ENCODE peak calls at places on chromosomes 3 and 15, in five cellular contexts. T, P, E, N and R are unnamed samples.

GRCh38 chr15:87764461-87765236 is 491.9 kb downstream of the NTRK3 start:
- DNase-seq in T (no peak), P (no peak), E (peak; percentile 8), N (no peak), R (no peak)

GRCh38 chr15:35427091-35427490 is 118.9 kb downstream of the DPH6 start:
- DNase-seq in T (no peak), P (no peak), E (peak; percentile 72), N (no peak), R (no peak)

GRCh38 chr15:66684136-66684681 is 17.8 kb upstream of the SMAD6 start:
- DNase-seq in T (no peak), P (no peak), E (no peak), N (no peak), R (no peak)

GRCh38 chr3:67876261-67876660 is 221.8 kb upstream of the SUCLG2 start:
- DNase-seq in T (no peak), P (no peak), E (peak; percentile 57), N (no peak), R (no peak)

GRCh38 chr3:183688869-183689268 is 8.7 kb upstream of the YEATS2 start:
- DNase-seq in T (no peak), P (no peak), E (peak; percentile 7), N (no peak), R (no peak)

GRCh38 chr3:129525341-129525968 is 3.0 kb upstream of the RHO start:
- DNase-seq in T (no peak), P (no peak), E (no peak), N (no peak), R (no peak)

GRCh38 chr3:185992801-185993467 is 55.1 kb upstream of the TRA2B start:
- DNase-seq in T (no peak), P (no peak), E (peak; percentile 36), N (no peak), R (no peak)

GRCh38 chr3:177824841-177825240 is 627.6 kb upstream of the TBL1XR1 start:
- DNase-seq in T (no peak), P (no peak), E (no peak), N (no peak), R (no peak)

GRCh38 chr3:23900744-23901143 is 16.0 kb downstream of the NKIRAS1 start:
- DNase-seq in T (no peak), P (no peak), E (peak; percentile 14), N (no peak), R (no peak)

GRCh38 chr3:37813403-37813802 is 48.3 kb upstream of the CTDSPL start:
- DNase-seq in T (peak; percentile 36), P (no peak), E (no peak), N (no peak), R (no peak)

GRCh38 chr15:95932676-95933075 is 397.8 kb upstream of the NR2F2 start:
- DNase-seq in T (no peak), P (no peak), E (peak; percentile 71), N (no peak), R (no peak)

GRCh38 chr3:248841-249520 is 52.4 kb downstream of the CHL1 start:
- DNase-seq in T (no peak), P (no peak), E (no peak), N (no peak), R (no peak)

GRCh38 chr15:66253643-66254363 is at the start of gene MEGF11:
- DNase-seq in T (peak; percentile 60), P (peak; percentile 5), E (no peak), N (no peak), R (no peak)

GRCh38 chr3:120113128-120114116 is 19.2 kb upstream of the GSK3B start:
- DNase-seq in T (no peak), P (no peak), E (peak; percentile 88), N (no peak), R (no peak)

GRCh38 chr3:134563614-134564013 is 77.8 kb downstream of the CEP63 start:
- DNase-seq in T (no peak), P (no peak), E (no peak), N (no peak), R (no peak)

GRCh38 chr15:89090791-89091666 is 2.8 kb downstream of the ABHD2 start:
- DNase-seq in T (peak; percentile 24), P (peak; percentile 43), E (peak; percentile 89), N (no peak), R (no peak)

GRCh38 chr15:77026501-77027110 is 31.7 kb downstream of the PSTPIP1 start:
- DNase-seq in T (no peak), P (no peak), E (no peak), N (peak; percentile 7), R (no peak)

GRCh38 chr3:70856414-70857162 is 544.1 kb upstream of the MDFIC2 start:
- DNase-seq in T (no peak), P (no peak), E (peak; percentile 81), N (no peak), R (no peak)

GRCh38 chr3:136535906-136536305 is 216.3 kb downstream of the STAG1 start:
- DNase-seq in T (no peak), P (no peak), E (peak; percentile 39), N (no peak), R (no peak)

GRCh38 chr15:27414168-27414870 is 443.3 kb downstream of the GABRG3 start:
- DNase-seq in T (no peak), P (no peak), E (no peak), N (no peak), R (no peak)

GRCh38 chr3:15744176-15744575 is 53.6 kb downstream of the ANKRD28 start:
- DNase-seq in T (no peak), P (no peak), E (no peak), N (no peak), R (no peak)

GRCh38 chr15:39682366-39682765 is 100.3 kb downstream of the FSIP1 start:
- DNase-seq in T (no peak), P (no peak), E (peak; percentile 42), N (no peak), R (no peak)

GRCh38 chr3:32551087-32551486 is 19.6 kb downstream of the DYNC1LI1 start:
- DNase-seq in T (no peak), P (no peak), E (no peak), N (no peak), R (no peak)

GRCh38 chr3:37391679-37392078 is 217.3 kb upstream of the LRRFIP2 start:
- DNase-seq in T (no peak), P (no peak), E (no peak), N (no peak), R (no peak)

GRCh38 chr3:195015021-195015420 is 255.9 kb downstream of the XXYLT1 start:
- DNase-seq in T (no peak), P (no peak), E (no peak), N (no peak), R (no peak)

GRCh38 chr15:66235866-66236265 is 17.7 kb downstream of the MEGF11 start:
- DNase-seq in T (no peak), P (no peak), E (no peak), N (no peak), R (no peak)

GRCh38 chr15:57727031-57727430 is 20.5 kb downstream of the POLR2M start:
- DNase-seq in T (no peak), P (no peak), E (peak; percentile 86), N (no peak), R (no peak)

GRCh38 chr15:65824031-65824743 is 32.1 kb upstream of the DENND4A start:
- DNase-seq in T (peak; percentile 17), P (no peak), E (peak; percentile 64), N (no peak), R (no peak)

GRCh38 chr3:112651516-112651915 is 10.6 kb upstream of the CCDC80 start:
- DNase-seq in T (no peak), P (no peak), E (peak; percentile 51), N (no peak), R (no peak)

GRCh38 chr15:22918056-22918455 is 62.1 kb downstream of the CYFIP1 start:
- DNase-seq in T (no peak), P (no peak), E (peak; percentile 70), N (no peak), R (no peak)

GRCh38 chr3:99565316-99565715 is 73.1 kb upstream of the COL8A1 start:
- DNase-seq in T (no peak), P (no peak), E (peak; percentile 74), N (no peak), R (no peak)

GRCh38 chr15:70501849-70502248 is 261.5 kb downstream of the UACA start:
- DNase-seq in T (no peak), P (no peak), E (no peak), N (no peak), R (no peak)

GRCh38 chr3:60055765-60056164 is 1005.9 kb upstream of the CFAP20DC start:
- DNase-seq in T (no peak), P (no peak), E (no peak), N (no peak), R (no peak)

GRCh38 chr3:32421991-32422859 is 30.6 kb downstream of the CMTM7 start:
- DNase-seq in T (no peak), P (no peak), E (peak; percentile 91), N (no peak), R (peak; percentile 76)

GRCh38 chr3:188947983-188948657 is 223.7 kb upstream of the TPRG1 start:
- DNase-seq in T (no peak), P (peak; percentile 83), E (peak; percentile 98), N (peak; percentile 59), R (peak; percentile 99)

GRCh38 chr15:91184441-91184840 is 84.4 kb downstream of the SV2B start:
- DNase-seq in T (no peak), P (no peak), E (no peak), N (no peak), R (no peak)

GRCh38 chr3:32106929-32107362 is 526 bp downstream of the GPD1L start:
- DNase-seq in T (peak; percentile 13), P (no peak), E (no peak), N (no peak), R (no peak)

GRCh38 chr3:119676771-119677640 is at the start of gene COX17:
- DNase-seq in T (peak; percentile 94), P (peak; percentile 88), E (peak; percentile 95), N (peak; percentile 85), R (peak; percentile 97)

GRCh38 chr15:90561344-90562244 is 31.9 kb downstream of the CRTC3 start:
- DNase-seq in T (no peak), P (no peak), E (no peak), N (no peak), R (no peak)